ENCODE peak calls at places on chromosomes 12 and 14, in ten cellular contexts. T is suprapubic skin, X is sigmoid colon, C is K562, Y is NB4, M is prostate gland, R is HepG2, H is A549, D is stomach, J is adrenal gland. Q is an unnamed sample.
A peak's percentile ranks its signal among the peaks of the same experiment; 100 is the strongest.

GRCh38 chr12:67056329-67056728 is 212.8 kb upstream of the CAND1 start:
- DNase-seq in T (no peak), X (no peak), C (no peak), Y (no peak), M (no peak), R (no peak), H (no peak), D (no peak), J (no peak), Q (no peak)

GRCh38 chr12:15650399-15651128 is 138.6 kb downstream of the EPS8 start:
- DNase-seq in T (no peak), X (no peak), C (no peak), Y (no peak), M (no peak), R (no peak), H (no peak), D (no peak), J (no peak), Q (no peak)

GRCh38 chr12:112602150-112602549 is 183.4 kb downstream of the PTPN11 start:
- DNase-seq in T (no peak), X (no peak), C (no peak), Y (no peak), M (no peak), R (no peak), H (no peak), D (no peak), J (no peak), Q (peak; percentile 10)

GRCh38 chr12:54385251-54385914 is 850 bp upstream of the ZNF385A start:
- DNase-seq in T (no peak), X (no peak), C (peak; percentile 74), Y (peak; percentile 56), M (no peak), R (no peak), H (no peak), D (no peak), J (no peak), Q (no peak)

GRCh38 chr12:105897311-105897725 is 241.4 kb downstream of the NUAK1 start:
- DNase-seq in T (no peak), X (no peak), C (no peak), Y (no peak), M (no peak), R (no peak), H (no peak), D (no peak), J (no peak), Q (peak; percentile 32)

GRCh38 chr12:122395319-122395718 is 27.1 kb downstream of the CLIP1 start:
- DNase-seq in T (no peak), X (no peak), C (no peak), Y (no peak), M (no peak), R (no peak), H (peak; percentile 44), D (no peak), J (no peak), Q (no peak)

GRCh38 chr12:572532-572899 is 90.7 kb downstream of the NINJ2 start:
- DNase-seq in T (no peak), X (no peak), C (no peak), Y (peak; percentile 39), M (no peak), R (peak; percentile 27), H (no peak), D (peak; percentile 23), J (no peak), Q (no peak)

GRCh38 chr12:59077153-59077930 is 157.0 kb upstream of the LRIG3 start:
- DNase-seq in T (no peak), X (no peak), C (no peak), Y (no peak), M (peak; percentile 77), R (no peak), H (no peak), D (peak; percentile 57), J (no peak), Q (no peak)

GRCh38 chr14:23119362-23120327 is 590 bp upstream of the CEBPE start:
- DNase-seq in T (no peak), X (peak; percentile 55), C (no peak), Y (peak; percentile 96), M (no peak), R (no peak), H (no peak), D (no peak), J (no peak), Q (no peak)

GRCh38 chr12:72330291-72330690 is 58.1 kb downstream of the TRHDE start:
- DNase-seq in T (no peak), X (no peak), C (no peak), Y (no peak), M (no peak), R (no peak), H (no peak), D (no peak), J (no peak), Q (no peak)

GRCh38 chr14:106842687-106843086 is 1316.3 kb downstream of the TMEM121 start:
- DNase-seq in T (no peak), X (no peak), C (peak; percentile 15), Y (no peak), M (no peak), R (peak; percentile 55), H (peak; percentile 50), D (peak; percentile 46), J (no peak), Q (no peak)

GRCh38 chr12:128661216-128661550 is 162.6 kb downstream of the SLC15A4 start:
- DNase-seq in T (no peak), X (no peak), C (no peak), Y (no peak), M (no peak), R (no peak), H (no peak), D (no peak), J (no peak), Q (no peak)

GRCh38 chr12:100174506-100174905 is 26.1 kb upstream of the ACTR6 start:
- DNase-seq in T (no peak), X (no peak), C (no peak), Y (no peak), M (no peak), R (no peak), H (no peak), D (no peak), J (no peak), Q (no peak)

GRCh38 chr14:90608925-90609324 is 207.3 kb downstream of the TTC7B start:
- DNase-seq in T (no peak), X (peak; percentile 58), C (no peak), Y (peak; percentile 49), M (no peak), R (no peak), H (no peak), D (no peak), J (no peak), Q (no peak)

GRCh38 chr12:106767954-106768501 is 6.5 kb upstream of the RIC8B start:
- DNase-seq in T (no peak), X (no peak), C (no peak), Y (no peak), M (no peak), R (no peak), H (no peak), D (no peak), J (peak; percentile 54), Q (no peak)

GRCh38 chr14:100078997-100079561 is 13.9 kb downstream of the EVL start:
- DNase-seq in T (no peak), X (no peak), C (peak; percentile 15), Y (peak; percentile 95), M (no peak), R (no peak), H (no peak), D (peak; percentile 47), J (no peak), Q (no peak)

DNA sequence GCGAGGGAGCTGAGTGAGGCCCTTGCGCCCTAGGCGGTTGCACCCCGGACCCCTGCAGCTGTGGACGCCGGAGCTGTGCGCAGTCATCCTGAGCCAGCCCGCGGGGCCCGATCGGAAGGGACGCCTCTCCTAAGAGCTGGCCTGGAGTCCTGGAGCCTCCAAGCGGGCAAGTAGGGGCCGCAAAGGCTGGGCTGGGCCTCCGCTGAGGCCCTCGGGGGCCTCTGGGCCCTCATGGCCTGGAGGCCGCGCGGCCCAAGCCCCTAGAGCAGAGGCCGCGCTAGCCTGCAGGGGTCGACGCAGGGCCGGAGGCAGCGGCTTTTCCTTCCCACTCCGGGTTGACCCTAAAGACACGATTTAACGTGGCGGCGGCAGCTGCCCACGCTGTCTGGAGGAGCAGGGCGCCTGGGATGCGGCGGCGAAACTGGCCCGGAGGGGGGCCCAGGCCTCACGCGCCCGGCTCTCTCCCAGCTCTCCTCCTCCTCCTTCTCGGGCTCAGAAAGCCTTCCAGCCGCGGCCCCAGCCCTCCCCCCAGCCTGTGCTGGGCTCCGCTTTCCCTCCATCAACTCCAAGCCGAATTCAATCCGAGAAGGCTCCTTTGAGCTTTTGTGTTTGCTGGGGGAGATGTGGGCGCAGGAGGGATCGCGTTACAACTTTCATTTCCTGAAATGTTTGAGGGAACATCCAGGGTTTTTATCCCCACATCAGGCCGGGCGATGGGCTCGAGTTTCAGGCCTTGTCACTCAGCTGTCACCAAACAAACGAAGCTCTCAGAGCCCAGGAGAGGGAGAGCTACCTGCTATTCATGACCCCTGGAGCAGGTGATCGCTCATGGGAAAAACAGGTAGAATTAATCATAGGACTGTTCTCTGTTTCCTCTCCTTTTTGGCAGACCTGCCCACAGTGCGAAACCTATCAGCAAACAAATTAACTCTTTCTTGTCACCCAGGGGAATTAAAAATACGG is 11.5 kb downstream of the SIX1 start:
- DNase-seq in T (no peak), X (no peak), C (no peak), Y (no peak), M (peak; percentile 21), R (no peak), H (no peak), D (no peak), J (no peak), Q (no peak)
- TF ChIP-seq CTCF in T (no peak), X (no peak), C (no peak), Y (no peak), M (no peak), R (no peak), H (no peak), D (no peak), J (no peak), Q (no peak)

GRCh38 chr12:27331927-27332324 is 710 bp upstream of the BMAL2 start:
- DNase-seq in T (no peak), X (no peak), C (no peak), Y (peak; percentile 40), M (no peak), R (no peak), H (no peak), D (no peak), J (no peak), Q (no peak)
- TF ChIP-seq POLR2A in T (no peak), X (no peak), C (no peak), Y (no peak), M (no peak), R (no peak), H (no peak), D (no peak), J (no peak), Q (no peak)

GRCh38 chr12:14135996-14136395 is 154.6 kb upstream of the GRIN2B start:
- DNase-seq in T (no peak), X (no peak), C (no peak), Y (no peak), M (no peak), R (no peak), H (no peak), D (no peak), J (no peak), Q (no peak)

GRCh38 chr12:14138495-14138894 is 157.1 kb upstream of the GRIN2B start:
- DNase-seq in T (no peak), X (no peak), C (peak; percentile 9), Y (no peak), M (no peak), R (no peak), H (no peak), D (no peak), J (no peak), Q (no peak)
- TF ChIP-seq CTCF in T (no peak), X (no peak), C (peak; percentile 19), Y (peak; percentile 43), M (no peak), R (peak; percentile 31), H (no peak), D (no peak), J (no peak), Q (no peak)

GRCh38 chr14:96216627-96217026 is 12.0 kb downstream of the BDKRB2 start:
- DNase-seq in T (no peak), X (no peak), C (no peak), Y (no peak), M (no peak), R (no peak), H (no peak), D (no peak), J (no peak), Q (no peak)
- TF ChIP-seq POLR2A in T (no peak), X (no peak), C (no peak), Y (no peak), M (no peak), R (no peak), H (no peak), D (no peak), J (no peak), Q (no peak)